ENCODE peak calls at places on chromosomes 5 and 9, in seven cellular contexts. One of them, this sample, is unnamed.

GRCh38 chr9:134623408-134624066 is 18.1 kb upstream of the COL5A1 start:
- DNase-seq in cardiac muscle cell: no peak
- DNase-seq in heart left ventricle: no peak
- DNase-seq in uterus: peak; percentile 11
- DNase-seq in PC-3: no peak
- DNase-seq in CD8-positive, alpha-beta memory T cell: no peak
- DNase-seq in A549: no peak
- DNase-seq in this sample: peak; percentile 1

GRCh38 chr5:120808135-120808534 is 344.0 kb downstream of the PRR16 start:
- DNase-seq in CD8-positive, alpha-beta memory T cell: no peak
- DNase-seq in PC-3: no peak
- DNase-seq in cardiac muscle cell: no peak
- DNase-seq in A549: no peak
- DNase-seq in heart left ventricle: no peak
- DNase-seq in uterus: no peak
- DNase-seq in this sample: no peak

GRCh38 chr5:126736141-126736540 is 40.8 kb upstream of the LMNB1 start:
- DNase-seq in uterus: no peak
- DNase-seq in cardiac muscle cell: no peak
- DNase-seq in heart left ventricle: no peak
- DNase-seq in CD8-positive, alpha-beta memory T cell: no peak
- DNase-seq in PC-3: peak; percentile 54
- DNase-seq in A549: no peak
- DNase-seq in this sample: no peak

GRCh38 chr9:113221800-113222481 is 597 bp downstream of the SLC31A1 start:
- DNase-seq in heart left ventricle: no peak
- DNase-seq in CD8-positive, alpha-beta memory T cell: no peak
- DNase-seq in PC-3: peak; percentile 3
- DNase-seq in uterus: no peak
- DNase-seq in A549: peak; percentile 23
- DNase-seq in cardiac muscle cell: no peak
- DNase-seq in this sample: no peak

GRCh38 chr9:131275332-131276106 is 791 bp downstream of the FAM78A start:
- DNase-seq in A549: no peak
- DNase-seq in CD8-positive, alpha-beta memory T cell: no peak
- DNase-seq in cardiac muscle cell: peak; percentile 76
- DNase-seq in heart left ventricle: peak; percentile 88
- DNase-seq in PC-3: no peak
- DNase-seq in uterus: no peak
- DNase-seq in this sample: no peak

GRCh38 chr9:125989524-125990180 is 242.5 kb downstream of the PBX3 start:
- DNase-seq in PC-3: no peak
- DNase-seq in heart left ventricle: no peak
- DNase-seq in A549: no peak
- DNase-seq in cardiac muscle cell: no peak
- DNase-seq in uterus: no peak
- DNase-seq in CD8-positive, alpha-beta memory T cell: no peak
- DNase-seq in this sample: no peak

GRCh38 chr5:137113161-137113560 is 386.0 kb downstream of the SPOCK1 start:
- DNase-seq in cardiac muscle cell: no peak
- DNase-seq in PC-3: no peak
- DNase-seq in CD8-positive, alpha-beta memory T cell: no peak
- DNase-seq in heart left ventricle: no peak
- DNase-seq in A549: no peak
- DNase-seq in uterus: no peak
- DNase-seq in this sample: no peak

GRCh38 chr5:181170237-181170830 is 22.9 kb downstream of the OR2V2 start:
- DNase-seq in heart left ventricle: no peak
- DNase-seq in cardiac muscle cell: no peak
- DNase-seq in PC-3: no peak
- DNase-seq in A549: no peak
- DNase-seq in CD8-positive, alpha-beta memory T cell: no peak
- DNase-seq in uterus: no peak
- DNase-seq in this sample: no peak

DNA sequence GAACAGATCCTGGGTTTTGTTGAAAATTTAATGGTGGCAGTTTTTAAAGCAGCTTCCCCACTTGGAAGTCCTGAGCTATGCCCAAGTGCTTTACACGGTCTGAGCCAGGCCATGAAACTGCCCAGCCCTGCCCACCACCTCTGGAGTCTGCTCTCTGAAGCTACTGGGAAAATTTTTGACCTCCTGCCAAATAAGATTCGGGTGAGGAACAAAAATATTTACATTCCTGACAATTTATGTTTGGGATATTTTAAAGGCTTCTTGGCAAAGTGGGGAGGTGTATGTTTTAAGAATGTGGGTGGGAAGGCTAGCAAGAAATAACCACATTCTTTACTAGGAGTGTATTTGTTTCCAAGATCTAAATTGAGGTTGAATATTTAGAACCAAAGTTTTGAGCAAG is 50.0 kb downstream of the HACD4 start:
- DNase-seq in heart left ventricle: no peak
- DNase-seq in CD8-positive, alpha-beta memory T cell: no peak
- DNase-seq in uterus: no peak
- DNase-seq in cardiac muscle cell: no peak
- DNase-seq in A549: no peak
- DNase-seq in PC-3: peak; percentile 75
- DNase-seq in this sample: peak; percentile 42
- H3K4me3 ChIP-seq in heart left ventricle: no peak overlapping the region
- H3K4me3 ChIP-seq in CD8-positive, alpha-beta memory T cell: no peak overlapping the region
- H3K4me3 ChIP-seq in uterus: no peak overlapping the region
- H3K4me3 ChIP-seq in cardiac muscle cell: no peak overlapping the region
- H3K4me3 ChIP-seq in A549: no peak overlapping the region
- H3K4me3 ChIP-seq in PC-3: no peak overlapping the region
- H3K4me3 ChIP-seq in this sample: no peak overlapping the region

GRCh38 chr5:96141749-96142148 is 180.1 kb upstream of the ELL2 start:
- DNase-seq in CD8-positive, alpha-beta memory T cell: no peak
- DNase-seq in cardiac muscle cell: no peak
- DNase-seq in heart left ventricle: no peak
- DNase-seq in uterus: no peak
- DNase-seq in PC-3: peak; percentile 62
- DNase-seq in A549: no peak
- DNase-seq in this sample: no peak

GRCh38 chr5:96142786-96143434 is 181.3 kb upstream of the ELL2 start:
- DNase-seq in A549: no peak
- DNase-seq in heart left ventricle: no peak
- DNase-seq in CD8-positive, alpha-beta memory T cell: no peak
- DNase-seq in PC-3: peak; percentile 28
- DNase-seq in uterus: no peak
- DNase-seq in cardiac muscle cell: no peak
- DNase-seq in this sample: no peak

GRCh38 chr5:96142184-96142781 is 180.6 kb upstream of the ELL2 start:
- DNase-seq in cardiac muscle cell: no peak
- DNase-seq in A549: no peak
- DNase-seq in CD8-positive, alpha-beta memory T cell: no peak
- DNase-seq in uterus: no peak
- DNase-seq in PC-3: no peak
- DNase-seq in heart left ventricle: no peak
- DNase-seq in this sample: no peak

GRCh38 chr5:96140496-96140895 is 178.8 kb upstream of the ELL2 start:
- DNase-seq in cardiac muscle cell: no peak
- DNase-seq in PC-3: no peak
- DNase-seq in CD8-positive, alpha-beta memory T cell: no peak
- DNase-seq in heart left ventricle: no peak
- DNase-seq in uterus: no peak
- DNase-seq in A549: no peak
- DNase-seq in this sample: no peak

DNA sequence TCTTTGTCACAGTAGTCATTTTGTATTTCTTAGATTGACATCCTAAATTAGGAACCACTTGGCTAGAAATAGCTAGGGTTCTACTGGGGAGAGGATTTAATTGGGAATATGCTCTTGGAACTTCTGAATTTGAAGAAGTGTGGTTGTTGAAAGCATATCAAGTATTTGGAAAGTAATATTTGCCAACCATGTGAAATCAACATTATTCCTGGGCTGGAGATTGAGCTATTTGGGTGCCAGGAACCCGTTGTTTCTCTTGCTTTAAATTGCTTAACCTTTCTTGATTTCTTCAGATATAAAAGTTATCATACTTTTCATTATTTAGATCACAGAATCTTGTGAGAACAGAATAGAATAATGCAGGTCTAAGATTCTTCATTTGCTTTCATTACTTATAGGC is 178.4 kb upstream of the ELL2 start:
- DNase-seq in uterus: no peak
- DNase-seq in PC-3: no peak
- DNase-seq in cardiac muscle cell: no peak
- DNase-seq in A549: no peak
- DNase-seq in CD8-positive, alpha-beta memory T cell: no peak
- DNase-seq in heart left ventricle: no peak
- DNase-seq in this sample: no peak
- H3K9me3 ChIP-seq in uterus: no peaks in the 10 kb centered on the region
- H3K9me3 ChIP-seq in PC-3: no peaks in the 10 kb centered on the region
- H3K9me3 ChIP-seq in cardiac muscle cell: no peaks in the 10 kb centered on the region
- H3K9me3 ChIP-seq in A549: no peaks in the 10 kb centered on the region
- H3K9me3 ChIP-seq in CD8-positive, alpha-beta memory T cell: no peaks in the 10 kb centered on the region
- H3K9me3 ChIP-seq in heart left ventricle: no peaks in the 10 kb centered on the region
- H3K9me3 ChIP-seq in this sample: no peaks in the 10 kb centered on the region

GRCh38 chr5:151682751-151683331 is 3.9 kb downstream of the SPARC start:
- DNase-seq in cardiac muscle cell: peak; percentile 49
- DNase-seq in PC-3: no peak
- DNase-seq in uterus: no peak
- DNase-seq in CD8-positive, alpha-beta memory T cell: no peak
- DNase-seq in heart left ventricle: peak; percentile 62
- DNase-seq in A549: no peak
- DNase-seq in this sample: peak; percentile 67

GRCh38 chr5:151680944-151681427 is 5.7 kb downstream of the SPARC start:
- DNase-seq in PC-3: no peak
- DNase-seq in uterus: no peak
- DNase-seq in cardiac muscle cell: peak; percentile 53
- DNase-seq in A549: no peak
- DNase-seq in heart left ventricle: peak; percentile 58
- DNase-seq in CD8-positive, alpha-beta memory T cell: no peak
- DNase-seq in this sample: no peak

GRCh38 chr5:151683936-151684586 is 2.7 kb downstream of the SPARC start:
- DNase-seq in A549: no peak
- DNase-seq in heart left ventricle: no peak
- DNase-seq in PC-3: no peak
- DNase-seq in CD8-positive, alpha-beta memory T cell: no peak
- DNase-seq in uterus: no peak
- DNase-seq in cardiac muscle cell: no peak
- DNase-seq in this sample: no peak

GRCh38 chr5:151683444-151683843 is 3.3 kb downstream of the SPARC start:
- DNase-seq in cardiac muscle cell: no peak
- DNase-seq in A549: no peak
- DNase-seq in heart left ventricle: no peak
- DNase-seq in PC-3: no peak
- DNase-seq in CD8-positive, alpha-beta memory T cell: no peak
- DNase-seq in uterus: no peak
- DNase-seq in this sample: no peak

GRCh38 chr5:151682240-151682639 is 4.5 kb downstream of the SPARC start:
- DNase-seq in heart left ventricle: no peak
- DNase-seq in PC-3: no peak
- DNase-seq in uterus: no peak
- DNase-seq in A549: no peak
- DNase-seq in cardiac muscle cell: no peak
- DNase-seq in CD8-positive, alpha-beta memory T cell: no peak
- DNase-seq in this sample: no peak
- H3K4me3 ChIP-seq in heart left ventricle: peak overlapping the region; percentile 79
- H3K4me3 ChIP-seq in PC-3: no peak overlapping the region
- H3K4me3 ChIP-seq in uterus: peak overlapping the region; percentile 6
- H3K4me3 ChIP-seq in A549: no peak overlapping the region
- H3K4me3 ChIP-seq in cardiac muscle cell: no peak overlapping the region
- H3K4me3 ChIP-seq in CD8-positive, alpha-beta memory T cell: no peak overlapping the region
- H3K4me3 ChIP-seq in this sample: no peak overlapping the region

DNA sequence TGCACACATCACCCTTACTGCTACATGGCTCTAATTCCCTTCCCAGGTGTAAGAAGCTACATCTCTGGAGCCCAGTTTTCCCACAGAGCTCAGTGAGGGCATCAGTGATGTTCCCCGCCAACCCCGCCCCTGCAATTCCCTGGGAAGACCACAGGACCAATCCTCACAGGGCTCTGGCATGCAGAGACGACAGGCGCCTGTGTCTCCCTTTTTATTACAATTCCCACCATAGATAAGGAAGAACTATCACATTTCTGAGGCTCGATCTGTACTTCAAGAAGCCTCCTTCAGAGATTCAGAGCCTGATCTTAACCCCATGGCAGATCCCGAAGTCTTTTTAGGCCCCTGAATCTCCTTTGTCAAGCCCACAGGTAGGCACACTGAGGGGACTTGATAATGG is at the start of gene OR1L6:
- DNase-seq in CD8-positive, alpha-beta memory T cell: no peak
- DNase-seq in heart left ventricle: no peak
- DNase-seq in cardiac muscle cell: no peak
- DNase-seq in A549: no peak
- DNase-seq in uterus: no peak
- DNase-seq in PC-3: no peak
- DNase-seq in this sample: no peak
- H3K9me3 ChIP-seq in CD8-positive, alpha-beta memory T cell: no peaks in the 10 kb centered on the region
- H3K9me3 ChIP-seq in heart left ventricle: peaks cover 28% of the 10 kb centered on the region
- H3K9me3 ChIP-seq in cardiac muscle cell: no peaks in the 10 kb centered on the region
- H3K9me3 ChIP-seq in A549: peaks cover 4% of the 10 kb centered on the region
- H3K9me3 ChIP-seq in uterus: no peaks in the 10 kb centered on the region
- H3K9me3 ChIP-seq in PC-3: no peaks in the 10 kb centered on the region
- H3K9me3 ChIP-seq in this sample: no peaks in the 10 kb centered on the region

GRCh38 chr5:88659529-88660325 is 223.3 kb downstream of the MEF2C start:
- DNase-seq in uterus: no peak
- DNase-seq in cardiac muscle cell: no peak
- DNase-seq in A549: no peak
- DNase-seq in PC-3: no peak
- DNase-seq in heart left ventricle: no peak
- DNase-seq in CD8-positive, alpha-beta memory T cell: no peak
- DNase-seq in this sample: no peak
- H3K4me3 ChIP-seq in uterus: no peak overlapping the region
- H3K4me3 ChIP-seq in cardiac muscle cell: no peak overlapping the region
- H3K4me3 ChIP-seq in A549: no peak overlapping the region
- H3K4me3 ChIP-seq in PC-3: no peak overlapping the region
- H3K4me3 ChIP-seq in heart left ventricle: no peak overlapping the region
- H3K4me3 ChIP-seq in CD8-positive, alpha-beta memory T cell: no peak overlapping the region
- H3K4me3 ChIP-seq in this sample: peak overlapping the region; percentile 63

GRCh38 chr9:1637401-1637800 is 377.7 kb upstream of the SMARCA2 start:
- DNase-seq in CD8-positive, alpha-beta memory T cell: no peak
- DNase-seq in A549: no peak
- DNase-seq in PC-3: no peak
- DNase-seq in uterus: no peak
- DNase-seq in heart left ventricle: no peak
- DNase-seq in cardiac muscle cell: no peak
- DNase-seq in this sample: no peak

DNA sequence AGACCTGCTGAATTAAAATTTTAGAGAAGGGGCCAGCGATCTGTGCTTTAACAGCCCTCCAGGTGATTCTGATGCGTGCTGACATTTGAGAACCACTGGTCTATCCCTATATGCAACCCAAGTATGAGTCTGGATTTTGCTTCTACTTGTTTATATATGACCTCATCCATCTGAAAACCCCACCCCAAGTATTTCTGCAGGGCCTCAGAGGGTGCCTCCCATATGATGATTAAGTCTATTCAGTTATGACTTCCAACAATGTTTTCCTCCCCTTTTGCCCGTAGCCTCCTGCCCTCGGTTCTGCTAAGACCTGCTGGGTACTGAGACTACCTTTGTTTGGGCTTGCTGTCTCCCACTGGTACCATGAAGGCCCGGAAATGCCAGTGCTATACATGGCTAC is 376.0 kb upstream of the SMARCA2 start:
- DNase-seq in CD8-positive, alpha-beta memory T cell: no peak
- DNase-seq in PC-3: no peak
- DNase-seq in A549: no peak
- DNase-seq in uterus: no peak
- DNase-seq in cardiac muscle cell: no peak
- DNase-seq in heart left ventricle: no peak
- DNase-seq in this sample: no peak
- H3K9me3 ChIP-seq in CD8-positive, alpha-beta memory T cell: no peaks in the 10 kb centered on the region
- H3K9me3 ChIP-seq in PC-3: no peaks in the 10 kb centered on the region
- H3K9me3 ChIP-seq in A549: no peaks in the 10 kb centered on the region
- H3K9me3 ChIP-seq in uterus: no peaks in the 10 kb centered on the region
- H3K9me3 ChIP-seq in cardiac muscle cell: no peaks in the 10 kb centered on the region
- H3K9me3 ChIP-seq in heart left ventricle: peaks cover 14% of the 10 kb centered on the region
- H3K9me3 ChIP-seq in this sample: no peaks in the 10 kb centered on the region

GRCh38 chr5:98168862-98169261 is 604.6 kb upstream of the RGMB start:
- DNase-seq in A549: no peak
- DNase-seq in cardiac muscle cell: no peak
- DNase-seq in uterus: no peak
- DNase-seq in heart left ventricle: no peak
- DNase-seq in CD8-positive, alpha-beta memory T cell: no peak
- DNase-seq in PC-3: peak; percentile 29
- DNase-seq in this sample: no peak
- H3K4me3 ChIP-seq in A549: no peak overlapping the region
- H3K4me3 ChIP-seq in cardiac muscle cell: no peak overlapping the region
- H3K4me3 ChIP-seq in uterus: no peak overlapping the region
- H3K4me3 ChIP-seq in heart left ventricle: no peak overlapping the region
- H3K4me3 ChIP-seq in CD8-positive, alpha-beta memory T cell: no peak overlapping the region
- H3K4me3 ChIP-seq in PC-3: no peak overlapping the region
- H3K4me3 ChIP-seq in this sample: no peak overlapping the region